ENCODE peak calls at places on chromosomes 2 and 18, in five cellular contexts. A is left kidney, T is osteoblast, S is NCI-H345, X is ecto neural progenitor cell. C is an unnamed sample.

GRCh38 chr2:217393585-217394032 is 533.7 kb upstream of the TNP1 start:
- DNase-seq in A (no peak), T (peak), S (no peak), X (no peak), C (no peak)

GRCh38 chr18:45634454-45634853 is 19.2 kb downstream of the SLC14A2 start:
- DNase-seq in A (no peak), T (peak), S (no peak), X (no peak), C (no peak)

GRCh38 chr2:234565842-234566619 is 69.2 kb upstream of the ARL4C start:
- DNase-seq in A (no peak), T (no peak), S (no peak), X (no peak), C (no peak)

GRCh38 chr2:241091734-241092445 is 10.2 kb downstream of the MTERF4 start:
- DNase-seq in A (no peak), T (no peak), S (no peak), X (no peak), C (no peak)

GRCh38 chr2:239775623-239776440 is 249.3 kb downstream of the NDUFA10 start:
- DNase-seq in A (no peak), T (peak), S (no peak), X (no peak), C (peak)

GRCh38 chr2:165632594-165632993 is 161.5 kb downstream of the GALNT3 start:
- DNase-seq in A (no peak), T (no peak), S (no peak), X (no peak), C (no peak)

GRCh38 chr2:105403785-105404698 is 5.2 kb upstream of the FHL2 start:
- DNase-seq in A (peak), T (peak), S (no peak), X (no peak), C (no peak)

GRCh38 chr18:46374850-46375249 is 270.7 kb downstream of the HAUS1 start:
- DNase-seq in A (no peak), T (no peak), S (no peak), X (no peak), C (no peak)

GRCh38 chr2:15363142-15363541 is 198.0 kb downstream of the NBAS start:
- DNase-seq in A (no peak), T (no peak), S (no peak), X (no peak), C (no peak)

GRCh38 chr18:22226801-22227200 is 57.4 kb downstream of the GATA6 start:
- DNase-seq in A (no peak), T (no peak), S (no peak), X (no peak), C (no peak)

GRCh38 chr18:10225300-10225699 is 229.1 kb upstream of the APCDD1 start:
- DNase-seq in A (no peak), T (no peak), S (no peak), X (no peak), C (no peak)

GRCh38 chr2:40087927-40088326 is 308.9 kb upstream of the THUMPD2 start:
- DNase-seq in A (no peak), T (no peak), S (no peak), X (no peak), C (no peak)

C was measured in D341Med.